ENCODE peak calls at places on chromosome 7, in four cellular contexts. J, C, K and Q are unnamed samples. For H3K4me1, the result is how much of the 10 kb centered on the place peaks cover.

GRCh38 chr7:41886257-41886905 is 183.5 kb upstream of the INHBA start:
- DNase-seq in J (peak), C (no peak), K (no peak), Q (no peak)

GRCh38 chr7:150388306-150388705 is 9.2 kb downstream of the ZNF775 start:
- DNase-seq in C (no peak), K (no peak), J (no peak), Q (no peak)

GRCh38 chr7:40827217-40828085 is 692.6 kb downstream of the SUGCT start:
- DNase-seq in K (no peak), C (no peak), J (no peak), Q (no peak)

GRCh38 chr7:49875336-49875735 is 101.9 kb downstream of the VWC2 start:
- DNase-seq in C (no peak), K (no peak), J (no peak), Q (no peak)

GRCh38 chr7:37289347-37289746 is 159.3 kb downstream of the ELMO1 start:
- DNase-seq in C (no peak), K (no peak), J (no peak), Q (no peak)

GRCh38 chr7:20327047-20327446 is 3.7 kb upstream of the ITGB8 start:
- DNase-seq in C (no peak), J (peak), K (no peak), Q (no peak)

GRCh38 chr7:91929463-91929862 is 11.2 kb upstream of the AKAP9 start:
- DNase-seq in K (no peak), J (no peak), C (no peak), Q (no peak)

GRCh38 chr7:41817386-41817785 is 114.5 kb upstream of the INHBA start:
- DNase-seq in J (peak), C (no peak), K (no peak), Q (no peak)

GRCh38 chr7:4745265-4745919 is 30.0 kb upstream of the AP5Z1 start:
- DNase-seq in J (no peak), C (no peak), K (no peak), Q (no peak)

GRCh38 chr7:42314696-42315095 is 77.7 kb upstream of the GLI3 start:
- DNase-seq in K (no peak), C (no peak), J (no peak), Q (no peak)

GRCh38 chr7:19107392-19108147 is 9.9 kb downstream of the TWIST1 start:
- DNase-seq in J (peak), C (peak), K (no peak), Q (no peak)

GRCh38 chr7:127251048-127251451 is 1.7 kb downstream of the GRM8 start:
- DNase-seq in K (no peak), J (no peak), C (no peak), Q (no peak)

GRCh38 chr7:39353615-39354376 is 212.4 kb upstream of the YAE1 start:
- DNase-seq in J (no peak), C (no peak), K (no peak), Q (no peak)

GRCh38 chr7:112398534-112398933 is 51.7 kb upstream of the IFRD1 start:
- DNase-seq in K (no peak), C (no peak), J (no peak), Q (no peak)

GRCh38 chr7:98802088-98802780 is 67.6 kb downstream of the TMEM130 start:
- DNase-seq in C (no peak), J (peak), K (no peak), Q (peak)

GRCh38 chr7:132485600-132486594 is 90.4 kb downstream of the PLXNA4 start:
- DNase-seq in J (no peak), C (peak), K (peak), Q (no peak)

GRCh38 chr7:54541941-54542618 is at the start of gene VSTM2A:
- DNase-seq in J (no peak), K (no peak), C (no peak), Q (no peak)

GRCh38 chr7:54860003-54860775 is 101.2 kb upstream of the SEC61G start:
- DNase-seq in C (no peak), K (no peak), J (peak), Q (no peak)

GRCh38 chr7:5143106-5143505 is 46.9 kb upstream of the WIPI2 start:
- DNase-seq in J (no peak), C (no peak), K (peak), Q (no peak)

GRCh38 chr7:85023066-85023687 is 163.7 kb downstream of the SEMA3D start:
- DNase-seq in J (peak), C (no peak), K (no peak), Q (no peak)

GRCh38 chr7:157111311-157111710 is 27.4 kb upstream of the UBE3C start:
- DNase-seq in K (no peak), C (no peak), J (no peak), Q (no peak)

GRCh38 chr7:77991656-77992055 is 193.1 kb downstream of the PHTF2 start:
- DNase-seq in K (no peak), J (no peak), C (no peak), Q (no peak)

GRCh38 chr7:48139461-48139860 is 31.8 kb upstream of the ABCA13 start:
- DNase-seq in C (no peak), J (peak), K (no peak), Q (no peak)

GRCh38 chr7:23462846-23463245 is 7.4 kb downstream of the IGF2BP3 start:
- DNase-seq in K (no peak), C (no peak), J (peak), Q (no peak)

GRCh38 chr7:151080091-151080521 is 503 bp downstream of the FASTK start:
- DNase-seq in J (no peak), K (no peak), C (no peak), Q (no peak)

GRCh38 chr7:132666786-132667185 is 90.5 kb upstream of the PLXNA4 start:
- DNase-seq in J (no peak), C (no peak), K (no peak), Q (no peak)

GRCh38 chr7:95433952-95434351 is 876 bp downstream of the PON2 start:
- DNase-seq in J (no peak), K (no peak), C (no peak), Q (no peak)
- H3K27ac ChIP-seq in J (no peak), K (no peak), C (peak), Q (peak)

GRCh38 chr7:24975172-24975571 is 4.8 kb downstream of the OSBPL3 start:
- DNase-seq in C (no peak), K (no peak), J (no peak), Q (no peak)
- H3K4me1 ChIP-seq in C (under half), K (half or more), J (under half), Q (under half)

DNA sequence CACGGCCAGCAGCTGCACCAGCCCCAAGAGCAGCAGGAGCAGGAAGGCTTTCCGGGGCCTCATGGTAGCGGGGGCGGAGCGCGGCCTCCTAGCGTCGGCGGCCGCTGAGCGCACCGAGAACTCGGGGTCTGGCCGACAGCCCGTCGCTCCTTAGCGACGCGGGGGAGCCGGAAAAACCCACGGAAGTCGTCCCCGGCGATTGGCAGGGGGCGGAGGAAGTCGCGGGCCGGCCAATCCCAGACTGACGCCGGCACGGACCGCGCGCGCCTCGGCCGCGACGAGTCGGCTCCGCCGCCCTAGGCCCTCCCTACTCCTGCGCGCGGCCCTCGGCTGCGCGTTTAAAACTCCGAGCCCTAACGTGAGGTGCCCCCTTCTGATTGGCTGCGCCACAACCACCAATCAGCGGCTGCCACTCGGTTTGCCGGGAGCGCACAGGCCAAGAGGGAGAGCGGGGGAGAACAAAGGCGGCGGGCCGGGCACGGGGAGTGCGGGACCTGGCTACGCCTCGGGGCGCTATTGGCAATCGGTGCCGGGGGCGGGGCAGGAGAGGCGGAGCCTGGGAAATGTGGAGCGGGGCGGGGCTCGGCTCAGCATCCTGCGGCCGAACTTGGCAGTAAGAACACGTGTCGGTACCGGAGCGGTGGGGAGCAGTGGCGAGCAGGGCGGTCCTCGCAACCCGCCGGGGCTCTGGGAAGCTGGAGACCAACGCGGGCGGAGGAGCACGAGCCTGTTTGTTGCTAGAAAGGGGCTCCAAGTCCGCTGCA is at the start of gene PDIA4:
- DNase-seq in J (peak), K (peak), C (peak), Q (peak)
- H3K27ac ChIP-seq in J (peak), K (peak), C (peak), Q (peak)

GRCh38 chr7:43590862-43591550 is 8.1 kb downstream of the STK17A start:
- DNase-seq in C (no peak), K (no peak), J (no peak), Q (no peak)
- H3K4me1 ChIP-seq in C (under half), K (half or more), J (under half), Q (under half)